ENCODE peak calls at places on chromosomes 1 and 21, in six cellular contexts. One of them, this sample, is unnamed.

GRCh38 chr21:29218749-29219148 is 80.0 kb upstream of the BACH1 start:
- DNase-seq in mesendoderm: no peak
- DNase-seq in SK-N-SH: no peak
- DNase-seq in adipocyte: no peak
- DNase-seq in MM.1S: no peak
- DNase-seq in skeletal muscle cell: no peak
- DNase-seq in this sample: no peak

GRCh38 chr1:87151500-87152421 is 176.9 kb upstream of the LMO4 start:
- DNase-seq in MM.1S: peak
- DNase-seq in SK-N-SH: no peak
- DNase-seq in adipocyte: peak
- DNase-seq in mesendoderm: peak
- DNase-seq in skeletal muscle cell: peak
- DNase-seq in this sample: no peak

GRCh38 chr21:45082715-45083114 is 8.3 kb downstream of the ADARB1 start:
- DNase-seq in mesendoderm: no peak
- DNase-seq in skeletal muscle cell: no peak
- DNase-seq in SK-N-SH: no peak
- DNase-seq in adipocyte: no peak
- DNase-seq in MM.1S: no peak
- DNase-seq in this sample: no peak

GRCh38 chr1:94792473-94792875 is 27.7 kb upstream of the SLC44A3 start:
- DNase-seq in adipocyte: peak
- DNase-seq in skeletal muscle cell: peak
- DNase-seq in MM.1S: peak
- DNase-seq in mesendoderm: no peak
- DNase-seq in SK-N-SH: no peak
- DNase-seq in this sample: no peak

GRCh38 chr1:15411593-15412487 is 2.2 kb downstream of the EFHD2 start:
- DNase-seq in skeletal muscle cell: no peak
- DNase-seq in SK-N-SH: no peak
- DNase-seq in mesendoderm: peak
- DNase-seq in adipocyte: peak
- DNase-seq in MM.1S: no peak
- DNase-seq in this sample: no peak

GRCh38 chr1:59979551-59980070 is 53.0 kb upstream of the CYP2J2 start:
- DNase-seq in mesendoderm: no peak
- DNase-seq in MM.1S: no peak
- DNase-seq in adipocyte: no peak
- DNase-seq in skeletal muscle cell: no peak
- DNase-seq in SK-N-SH: no peak
- DNase-seq in this sample: no peak

GRCh38 chr1:24874056-24874455 is 56.0 kb downstream of the RUNX3 start:
- DNase-seq in MM.1S: no peak
- DNase-seq in SK-N-SH: no peak
- DNase-seq in adipocyte: no peak
- DNase-seq in skeletal muscle cell: no peak
- DNase-seq in mesendoderm: no peak
- DNase-seq in this sample: no peak

GRCh38 chr1:46690931-46691411 is 19.3 kb downstream of the TEX38 start:
- DNase-seq in SK-N-SH: no peak
- DNase-seq in adipocyte: no peak
- DNase-seq in skeletal muscle cell: no peak
- DNase-seq in MM.1S: no peak
- DNase-seq in mesendoderm: peak
- DNase-seq in this sample: no peak

GRCh38 chr21:42601656-42602055 is 51.8 kb upstream of the PDE9A start:
- DNase-seq in SK-N-SH: no peak
- DNase-seq in adipocyte: no peak
- DNase-seq in MM.1S: no peak
- DNase-seq in skeletal muscle cell: no peak
- DNase-seq in mesendoderm: no peak
- DNase-seq in this sample: no peak

GRCh38 chr1:44603718-44604117 is 70.6 kb downstream of the TMEM53 start:
- DNase-seq in skeletal muscle cell: no peak
- DNase-seq in SK-N-SH: peak
- DNase-seq in MM.1S: no peak
- DNase-seq in adipocyte: no peak
- DNase-seq in mesendoderm: no peak
- DNase-seq in this sample: no peak

GRCh38 chr1:223147858-223148257 is 4.8 kb upstream of the TLR5 start:
- DNase-seq in skeletal muscle cell: no peak
- DNase-seq in MM.1S: no peak
- DNase-seq in SK-N-SH: no peak
- DNase-seq in adipocyte: no peak
- DNase-seq in mesendoderm: no peak
- DNase-seq in this sample: no peak

GRCh38 chr1:109389638-109390341 is 7.9 kb downstream of the SORT1 start:
- DNase-seq in adipocyte: no peak
- DNase-seq in mesendoderm: no peak
- DNase-seq in SK-N-SH: no peak
- DNase-seq in skeletal muscle cell: no peak
- DNase-seq in MM.1S: no peak
- DNase-seq in this sample: no peak

GRCh38 chr1:159802060-159802459 is at the start of gene FCRL6:
- DNase-seq in mesendoderm: no peak
- DNase-seq in SK-N-SH: no peak
- DNase-seq in MM.1S: no peak
- DNase-seq in skeletal muscle cell: no peak
- DNase-seq in adipocyte: no peak
- DNase-seq in this sample: no peak

GRCh38 chr1:114716304-114717158 is at the start of gene NRAS:
- DNase-seq in MM.1S: peak
- DNase-seq in mesendoderm: peak
- DNase-seq in skeletal muscle cell: peak
- DNase-seq in SK-N-SH: peak
- DNase-seq in adipocyte: peak
- DNase-seq in this sample: peak

GRCh38 chr1:157119008-157119407 is 19.2 kb downstream of the ETV3 start:
- DNase-seq in skeletal muscle cell: no peak
- DNase-seq in adipocyte: no peak
- DNase-seq in SK-N-SH: no peak
- DNase-seq in mesendoderm: no peak
- DNase-seq in MM.1S: no peak
- DNase-seq in this sample: no peak

GRCh38 chr1:48610628-48611542 is 138.9 kb upstream of the SPATA6 start:
- DNase-seq in MM.1S: no peak
- DNase-seq in SK-N-SH: peak
- DNase-seq in mesendoderm: peak
- DNase-seq in skeletal muscle cell: no peak
- DNase-seq in adipocyte: no peak
- DNase-seq in this sample: peak

GRCh38 chr21:43921602-43921978 is 56.6 kb downstream of the AGPAT3 start:
- DNase-seq in adipocyte: no peak
- DNase-seq in MM.1S: no peak
- DNase-seq in mesendoderm: no peak
- DNase-seq in SK-N-SH: no peak
- DNase-seq in skeletal muscle cell: no peak
- DNase-seq in this sample: no peak

GRCh38 chr1:93446837-93447451 is 974 bp upstream of the FNBP1L start:
- DNase-seq in adipocyte: peak
- DNase-seq in MM.1S: no peak
- DNase-seq in mesendoderm: no peak
- DNase-seq in skeletal muscle cell: no peak
- DNase-seq in SK-N-SH: no peak
- DNase-seq in this sample: no peak

GRCh38 chr1:14339288-14339687 is 259.2 kb upstream of the KAZN start:
- DNase-seq in SK-N-SH: no peak
- DNase-seq in adipocyte: no peak
- DNase-seq in MM.1S: no peak
- DNase-seq in mesendoderm: no peak
- DNase-seq in skeletal muscle cell: no peak
- DNase-seq in this sample: no peak
- H3K4me3 ChIP-seq in SK-N-SH: no peak
- H3K4me3 ChIP-seq in adipocyte: no peak
- H3K4me3 ChIP-seq in MM.1S: no peak
- H3K4me3 ChIP-seq in mesendoderm: no peak
- H3K4me3 ChIP-seq in skeletal muscle cell: no peak
- H3K4me3 ChIP-seq in this sample: no peak

GRCh38 chr1:77831566-77831965 is 52.1 kb downstream of the MIGA1 start:
- DNase-seq in SK-N-SH: no peak
- DNase-seq in adipocyte: peak
- DNase-seq in mesendoderm: no peak
- DNase-seq in MM.1S: no peak
- DNase-seq in skeletal muscle cell: no peak
- DNase-seq in this sample: no peak
- H3K4me3 ChIP-seq in SK-N-SH: no peak
- H3K4me3 ChIP-seq in adipocyte: peak
- H3K4me3 ChIP-seq in mesendoderm: no peak
- H3K4me3 ChIP-seq in MM.1S: no peak
- H3K4me3 ChIP-seq in skeletal muscle cell: no peak
- H3K4me3 ChIP-seq in this sample: no peak

GRCh38 chr1:34887593-34887992 is 28.0 kb upstream of the SMIM12 start:
- DNase-seq in skeletal muscle cell: no peak
- DNase-seq in MM.1S: no peak
- DNase-seq in mesendoderm: no peak
- DNase-seq in adipocyte: no peak
- DNase-seq in SK-N-SH: no peak
- DNase-seq in this sample: no peak

GRCh38 chr1:34884536-34884935 is 25.0 kb upstream of the SMIM12 start:
- DNase-seq in adipocyte: no peak
- DNase-seq in mesendoderm: no peak
- DNase-seq in MM.1S: no peak
- DNase-seq in skeletal muscle cell: no peak
- DNase-seq in SK-N-SH: no peak
- DNase-seq in this sample: no peak

GRCh38 chr1:34884961-34885360 is 25.4 kb upstream of the SMIM12 start:
- DNase-seq in mesendoderm: peak
- DNase-seq in skeletal muscle cell: no peak
- DNase-seq in MM.1S: no peak
- DNase-seq in SK-N-SH: no peak
- DNase-seq in adipocyte: no peak
- DNase-seq in this sample: no peak

GRCh38 chr1:34889705-34890104 is 30.2 kb upstream of the SMIM12 start:
- DNase-seq in SK-N-SH: no peak
- DNase-seq in MM.1S: no peak
- DNase-seq in mesendoderm: no peak
- DNase-seq in skeletal muscle cell: no peak
- DNase-seq in adipocyte: no peak
- DNase-seq in this sample: no peak

GRCh38 chr1:34885405-34886247 is 26.1 kb upstream of the SMIM12 start:
- DNase-seq in skeletal muscle cell: no peak
- DNase-seq in adipocyte: peak
- DNase-seq in MM.1S: no peak
- DNase-seq in SK-N-SH: no peak
- DNase-seq in mesendoderm: peak
- DNase-seq in this sample: no peak
- H3K4me3 ChIP-seq in skeletal muscle cell: peak
- H3K4me3 ChIP-seq in adipocyte: no peak
- H3K4me3 ChIP-seq in MM.1S: no peak
- H3K4me3 ChIP-seq in SK-N-SH: no peak
- H3K4me3 ChIP-seq in mesendoderm: no peak
- H3K4me3 ChIP-seq in this sample: peak

DNA sequence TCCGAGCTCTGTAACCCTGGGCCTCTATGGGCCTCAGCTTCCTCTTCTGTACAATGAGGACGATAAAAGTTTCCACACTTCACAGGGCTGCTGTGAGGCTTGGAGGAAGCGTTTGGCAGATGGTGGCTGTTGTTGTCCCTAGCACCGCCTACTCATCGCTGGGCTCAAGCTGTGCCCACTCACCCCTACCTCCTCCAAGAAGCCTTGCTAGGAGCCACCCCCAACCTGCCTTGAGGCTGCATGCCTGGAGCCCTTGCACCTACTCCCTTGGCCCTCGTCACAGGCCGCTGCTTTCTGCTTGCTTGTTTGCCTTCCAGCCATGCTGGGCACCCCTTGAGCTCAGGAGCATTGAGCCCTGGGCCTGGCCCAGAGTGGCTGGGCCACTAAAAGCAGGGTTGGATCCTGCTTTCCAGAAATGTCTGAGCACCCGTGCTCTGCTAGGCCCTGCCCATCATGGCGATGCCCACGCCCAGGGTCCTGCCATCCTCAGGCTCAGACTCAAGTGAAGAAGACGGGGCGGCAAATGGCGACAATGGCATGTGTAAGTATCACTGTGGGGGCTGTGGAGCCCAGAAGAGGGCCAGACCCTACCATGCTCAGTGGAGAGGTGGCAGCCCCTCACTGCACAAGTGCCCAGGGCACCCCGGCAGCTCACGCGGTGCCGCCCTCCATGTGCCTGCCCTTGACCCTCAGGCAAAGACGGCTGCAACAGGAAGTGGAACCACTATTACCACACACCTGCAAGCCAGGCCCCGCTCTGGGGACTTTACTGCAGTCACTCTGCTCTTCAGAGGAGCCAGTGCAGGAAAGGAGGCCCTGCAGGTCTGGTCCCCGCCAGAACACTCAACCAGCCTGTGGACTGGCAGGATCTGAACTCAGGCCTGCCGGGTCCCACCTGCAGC is 9.5 kb downstream of the SH3BGRL3 start:
- DNase-seq in mesendoderm: no peak
- DNase-seq in adipocyte: no peak
- DNase-seq in SK-N-SH: no peak
- DNase-seq in MM.1S: no peak
- DNase-seq in skeletal muscle cell: no peak
- DNase-seq in this sample: no peak
- H3K4me3 ChIP-seq in mesendoderm: no peak
- H3K4me3 ChIP-seq in adipocyte: no peak
- H3K4me3 ChIP-seq in SK-N-SH: no peak
- H3K4me3 ChIP-seq in MM.1S: no peak
- H3K4me3 ChIP-seq in skeletal muscle cell: no peak
- H3K4me3 ChIP-seq in this sample: no peak

This sample was measured in retinal pigment epithelial cell.